ENCODE peak calls at places on chromosomes 6 and 20, in ten cellular contexts. One of them, this sample, is unnamed.
A peak's percentile ranks its signal among the peaks of the same experiment; 100 is the strongest.

GRCh38 chr6:63805808-63806572 is 170.4 kb downstream of the PHF3 start:
- DNase-seq in EL: peak; percentile 75
- DNase-seq in T-helper 9 cell: no peak
- DNase-seq in activated T-helper 1 cell treated with anti-CD3 and anti-CD28 coated beads, Interleukin-2, amount 50 U/mL, for 16 hours: no peak
- DNase-seq in uterus: no peak
- DNase-seq in nephron progenitor cell: no peak
- DNase-seq in kidney tubule cell: peak; percentile 96
- DNase-seq in left lung: no peak
- DNase-seq in amniotic stem cell: no peak
- DNase-seq in NAMALWA: no peak
- DNase-seq in this sample: no peak

GRCh38 chr6:35487653-35488516 is 9.0 kb downstream of the TEAD3 start:
- DNase-seq in EL: peak; percentile 80
- DNase-seq in T-helper 9 cell: no peak
- DNase-seq in activated T-helper 1 cell treated with anti-CD3 and anti-CD28 coated beads, Interleukin-2, amount 50 U/mL, for 16 hours: no peak
- DNase-seq in uterus: peak; percentile 83
- DNase-seq in nephron progenitor cell: no peak
- DNase-seq in kidney tubule cell: no peak
- DNase-seq in left lung: no peak
- DNase-seq in amniotic stem cell: no peak
- DNase-seq in NAMALWA: no peak
- DNase-seq in this sample: no peak

GRCh38 chr6:44010411-44011349 is 116.6 kb downstream of the MRPL14 start:
- DNase-seq in EL: peak; percentile 99
- DNase-seq in T-helper 9 cell: no peak
- DNase-seq in activated T-helper 1 cell treated with anti-CD3 and anti-CD28 coated beads, Interleukin-2, amount 50 U/mL, for 16 hours: no peak
- DNase-seq in uterus: no peak
- DNase-seq in nephron progenitor cell: no peak
- DNase-seq in kidney tubule cell: peak; percentile 99
- DNase-seq in left lung: no peak
- DNase-seq in amniotic stem cell: peak; percentile 93
- DNase-seq in NAMALWA: no peak
- DNase-seq in this sample: no peak

GRCh38 chr6:108285381-108285780 is 9.5 kb upstream of the AFG1L start:
- DNase-seq in EL: no peak
- DNase-seq in T-helper 9 cell: no peak
- DNase-seq in activated T-helper 1 cell treated with anti-CD3 and anti-CD28 coated beads, Interleukin-2, amount 50 U/mL, for 16 hours: no peak
- DNase-seq in uterus: no peak
- DNase-seq in nephron progenitor cell: no peak
- DNase-seq in kidney tubule cell: no peak
- DNase-seq in left lung: no peak
- DNase-seq in amniotic stem cell: no peak
- DNase-seq in NAMALWA: no peak
- DNase-seq in this sample: no peak

GRCh38 chr20:62068997-62069396 is 3.3 kb upstream of the TAF4 start:
- DNase-seq in EL: peak; percentile 36
- DNase-seq in T-helper 9 cell: no peak
- DNase-seq in activated T-helper 1 cell treated with anti-CD3 and anti-CD28 coated beads, Interleukin-2, amount 50 U/mL, for 16 hours: no peak
- DNase-seq in uterus: no peak
- DNase-seq in nephron progenitor cell: no peak
- DNase-seq in kidney tubule cell: peak; percentile 15
- DNase-seq in left lung: no peak
- DNase-seq in amniotic stem cell: no peak
- DNase-seq in NAMALWA: no peak
- DNase-seq in this sample: no peak

GRCh38 chr20:15654208-15654649 is 919.0 kb downstream of the KIF16B start:
- DNase-seq in EL: peak; percentile 75
- DNase-seq in T-helper 9 cell: no peak
- DNase-seq in activated T-helper 1 cell treated with anti-CD3 and anti-CD28 coated beads, Interleukin-2, amount 50 U/mL, for 16 hours: no peak
- DNase-seq in uterus: no peak
- DNase-seq in nephron progenitor cell: peak; percentile 25
- DNase-seq in kidney tubule cell: peak; percentile 73
- DNase-seq in left lung: no peak
- DNase-seq in amniotic stem cell: no peak
- DNase-seq in NAMALWA: peak; percentile 82
- DNase-seq in this sample: no peak

GRCh38 chr6:107237992-107238660 is 122.8 kb upstream of the BEND3 start:
- DNase-seq in EL: peak; percentile 31
- DNase-seq in T-helper 9 cell: no peak
- DNase-seq in activated T-helper 1 cell treated with anti-CD3 and anti-CD28 coated beads, Interleukin-2, amount 50 U/mL, for 16 hours: no peak
- DNase-seq in uterus: no peak
- DNase-seq in nephron progenitor cell: no peak
- DNase-seq in kidney tubule cell: no peak
- DNase-seq in left lung: no peak
- DNase-seq in amniotic stem cell: no peak
- DNase-seq in NAMALWA: no peak
- DNase-seq in this sample: no peak

GRCh38 chr20:49024220-49024619 is 21.9 kb upstream of the CSE1L start:
- DNase-seq in EL: no peak
- DNase-seq in T-helper 9 cell: no peak
- DNase-seq in activated T-helper 1 cell treated with anti-CD3 and anti-CD28 coated beads, Interleukin-2, amount 50 U/mL, for 16 hours: no peak
- DNase-seq in uterus: no peak
- DNase-seq in nephron progenitor cell: no peak
- DNase-seq in kidney tubule cell: no peak
- DNase-seq in left lung: no peak
- DNase-seq in amniotic stem cell: no peak
- DNase-seq in NAMALWA: no peak
- DNase-seq in this sample: no peak

GRCh38 chr6:26231006-26231587 is 133.9 kb upstream of the BTN3A2 start:
- DNase-seq in EL: no peak
- DNase-seq in T-helper 9 cell: no peak
- DNase-seq in activated T-helper 1 cell treated with anti-CD3 and anti-CD28 coated beads, Interleukin-2, amount 50 U/mL, for 16 hours: no peak
- DNase-seq in uterus: no peak
- DNase-seq in nephron progenitor cell: no peak
- DNase-seq in kidney tubule cell: no peak
- DNase-seq in left lung: no peak
- DNase-seq in amniotic stem cell: no peak
- DNase-seq in NAMALWA: no peak
- DNase-seq in this sample: no peak

GRCh38 chr20:39165099-39165498 is 203.0 kb downstream of the DHX35 start:
- DNase-seq in EL: no peak
- DNase-seq in T-helper 9 cell: no peak
- DNase-seq in activated T-helper 1 cell treated with anti-CD3 and anti-CD28 coated beads, Interleukin-2, amount 50 U/mL, for 16 hours: no peak
- DNase-seq in uterus: no peak
- DNase-seq in nephron progenitor cell: no peak
- DNase-seq in kidney tubule cell: no peak
- DNase-seq in left lung: no peak
- DNase-seq in amniotic stem cell: no peak
- DNase-seq in NAMALWA: no peak
- DNase-seq in this sample: no peak

GRCh38 chr6:39084506-39084905 is 30.5 kb downstream of the SAYSD1 start:
- DNase-seq in EL: no peak
- DNase-seq in T-helper 9 cell: no peak
- DNase-seq in activated T-helper 1 cell treated with anti-CD3 and anti-CD28 coated beads, Interleukin-2, amount 50 U/mL, for 16 hours: no peak
- DNase-seq in uterus: no peak
- DNase-seq in nephron progenitor cell: no peak
- DNase-seq in kidney tubule cell: no peak
- DNase-seq in left lung: no peak
- DNase-seq in amniotic stem cell: no peak
- DNase-seq in NAMALWA: no peak
- DNase-seq in this sample: no peak

GRCh38 chr6:116615937-116616756 is at the start of gene RSPH4A:
- DNase-seq in EL: peak; percentile 97
- DNase-seq in T-helper 9 cell: peak; percentile 44
- DNase-seq in activated T-helper 1 cell treated with anti-CD3 and anti-CD28 coated beads, Interleukin-2, amount 50 U/mL, for 16 hours: peak; percentile 38
- DNase-seq in uterus: peak; percentile 94
- DNase-seq in nephron progenitor cell: peak; percentile 85
- DNase-seq in kidney tubule cell: peak; percentile 96
- DNase-seq in left lung: peak; percentile 86
- DNase-seq in amniotic stem cell: peak; percentile 95
- DNase-seq in NAMALWA: no peak
- DNase-seq in this sample: peak; percentile 97

GRCh38 chr6:140202964-140203363 is 828.5 kb upstream of the CITED2 start:
- DNase-seq in EL: no peak
- DNase-seq in T-helper 9 cell: no peak
- DNase-seq in activated T-helper 1 cell treated with anti-CD3 and anti-CD28 coated beads, Interleukin-2, amount 50 U/mL, for 16 hours: no peak
- DNase-seq in uterus: no peak
- DNase-seq in nephron progenitor cell: no peak
- DNase-seq in kidney tubule cell: no peak
- DNase-seq in left lung: no peak
- DNase-seq in amniotic stem cell: no peak
- DNase-seq in NAMALWA: no peak
- DNase-seq in this sample: no peak

GRCh38 chr6:167576050-167576741 is 250.5 kb upstream of the AFDN start:
- DNase-seq in EL: no peak
- DNase-seq in T-helper 9 cell: no peak
- DNase-seq in activated T-helper 1 cell treated with anti-CD3 and anti-CD28 coated beads, Interleukin-2, amount 50 U/mL, for 16 hours: no peak
- DNase-seq in uterus: no peak
- DNase-seq in nephron progenitor cell: no peak
- DNase-seq in kidney tubule cell: no peak
- DNase-seq in left lung: peak; percentile 55
- DNase-seq in amniotic stem cell: no peak
- DNase-seq in NAMALWA: no peak
- DNase-seq in this sample: peak; percentile 68

GRCh38 chr6:52317841-52318581 is 33.5 kb upstream of the MCM3 start:
- DNase-seq in EL: peak; percentile 50
- DNase-seq in T-helper 9 cell: no peak
- DNase-seq in activated T-helper 1 cell treated with anti-CD3 and anti-CD28 coated beads, Interleukin-2, amount 50 U/mL, for 16 hours: no peak
- DNase-seq in uterus: no peak
- DNase-seq in nephron progenitor cell: no peak
- DNase-seq in kidney tubule cell: peak; percentile 52
- DNase-seq in left lung: no peak
- DNase-seq in amniotic stem cell: no peak
- DNase-seq in NAMALWA: peak; percentile 18
- DNase-seq in this sample: no peak

GRCh38 chr6:31094389-31094881 is 17.9 kb downstream of the C6orf15 start:
- DNase-seq in EL: no peak
- DNase-seq in T-helper 9 cell: peak; percentile 12
- DNase-seq in activated T-helper 1 cell treated with anti-CD3 and anti-CD28 coated beads, Interleukin-2, amount 50 U/mL, for 16 hours: no peak
- DNase-seq in uterus: no peak
- DNase-seq in nephron progenitor cell: no peak
- DNase-seq in kidney tubule cell: no peak
- DNase-seq in left lung: no peak
- DNase-seq in amniotic stem cell: no peak
- DNase-seq in NAMALWA: no peak
- DNase-seq in this sample: no peak

GRCh38 chr20:32296412-32296811 is 19.0 kb downstream of the KIF3B start:
- DNase-seq in EL: no peak
- DNase-seq in T-helper 9 cell: no peak
- DNase-seq in activated T-helper 1 cell treated with anti-CD3 and anti-CD28 coated beads, Interleukin-2, amount 50 U/mL, for 16 hours: no peak
- DNase-seq in uterus: no peak
- DNase-seq in nephron progenitor cell: no peak
- DNase-seq in kidney tubule cell: no peak
- DNase-seq in left lung: no peak
- DNase-seq in amniotic stem cell: no peak
- DNase-seq in NAMALWA: no peak
- DNase-seq in this sample: no peak

GRCh38 chr20:56842086-56842485 is 213.0 kb downstream of the TFAP2C start:
- DNase-seq in EL: no peak
- DNase-seq in T-helper 9 cell: no peak
- DNase-seq in activated T-helper 1 cell treated with anti-CD3 and anti-CD28 coated beads, Interleukin-2, amount 50 U/mL, for 16 hours: no peak
- DNase-seq in uterus: no peak
- DNase-seq in nephron progenitor cell: no peak
- DNase-seq in kidney tubule cell: no peak
- DNase-seq in left lung: no peak
- DNase-seq in amniotic stem cell: no peak
- DNase-seq in NAMALWA: no peak
- DNase-seq in this sample: no peak

GRCh38 chr6:106520711-106521367 is 108.5 kb downstream of the RTN4IP1 start:
- DNase-seq in EL: no peak
- DNase-seq in T-helper 9 cell: peak; percentile 65
- DNase-seq in activated T-helper 1 cell treated with anti-CD3 and anti-CD28 coated beads, Interleukin-2, amount 50 U/mL, for 16 hours: peak; percentile 64
- DNase-seq in uterus: no peak
- DNase-seq in nephron progenitor cell: no peak
- DNase-seq in kidney tubule cell: no peak
- DNase-seq in left lung: peak; percentile 81
- DNase-seq in amniotic stem cell: no peak
- DNase-seq in NAMALWA: peak; percentile 77
- DNase-seq in this sample: no peak

GRCh38 chr20:25499855-25500434 is 85.4 kb downstream of the NINL start:
- DNase-seq in EL: no peak
- DNase-seq in T-helper 9 cell: no peak
- DNase-seq in activated T-helper 1 cell treated with anti-CD3 and anti-CD28 coated beads, Interleukin-2, amount 50 U/mL, for 16 hours: no peak
- DNase-seq in uterus: no peak
- DNase-seq in nephron progenitor cell: no peak
- DNase-seq in kidney tubule cell: no peak
- DNase-seq in left lung: no peak
- DNase-seq in amniotic stem cell: no peak
- DNase-seq in NAMALWA: peak; percentile 16
- DNase-seq in this sample: no peak

GRCh38 chr6:14984454-14984853 is 261.4 kb upstream of the JARID2 start:
- DNase-seq in EL: peak; percentile 13
- DNase-seq in T-helper 9 cell: no peak
- DNase-seq in activated T-helper 1 cell treated with anti-CD3 and anti-CD28 coated beads, Interleukin-2, amount 50 U/mL, for 16 hours: no peak
- DNase-seq in uterus: no peak
- DNase-seq in nephron progenitor cell: no peak
- DNase-seq in kidney tubule cell: peak; percentile 9
- DNase-seq in left lung: no peak
- DNase-seq in amniotic stem cell: peak; percentile 0
- DNase-seq in NAMALWA: no peak
- DNase-seq in this sample: no peak

GRCh38 chr20:17530716-17531536 is at the start of gene BFSP1:
- DNase-seq in EL: peak; percentile 73
- DNase-seq in T-helper 9 cell: peak; percentile 18
- DNase-seq in activated T-helper 1 cell treated with anti-CD3 and anti-CD28 coated beads, Interleukin-2, amount 50 U/mL, for 16 hours: peak; percentile 17
- DNase-seq in uterus: peak; percentile 28
- DNase-seq in nephron progenitor cell: peak; percentile 74
- DNase-seq in kidney tubule cell: peak; percentile 64
- DNase-seq in left lung: peak; percentile 84
- DNase-seq in amniotic stem cell: peak; percentile 44
- DNase-seq in NAMALWA: peak; percentile 58
- DNase-seq in this sample: no peak

GRCh38 chr6:121157913-121158312 is 176.4 kb downstream of the TBC1D32 start:
- DNase-seq in EL: peak; percentile 34
- DNase-seq in T-helper 9 cell: no peak
- DNase-seq in activated T-helper 1 cell treated with anti-CD3 and anti-CD28 coated beads, Interleukin-2, amount 50 U/mL, for 16 hours: no peak
- DNase-seq in uterus: no peak
- DNase-seq in nephron progenitor cell: no peak
- DNase-seq in kidney tubule cell: no peak
- DNase-seq in left lung: no peak
- DNase-seq in amniotic stem cell: peak; percentile 1
- DNase-seq in NAMALWA: no peak
- DNase-seq in this sample: no peak

GRCh38 chr6:107293421-107293820 is 165.9 kb downstream of the PDSS2 start:
- DNase-seq in EL: no peak
- DNase-seq in T-helper 9 cell: no peak
- DNase-seq in activated T-helper 1 cell treated with anti-CD3 and anti-CD28 coated beads, Interleukin-2, amount 50 U/mL, for 16 hours: no peak
- DNase-seq in uterus: no peak
- DNase-seq in nephron progenitor cell: no peak
- DNase-seq in kidney tubule cell: no peak
- DNase-seq in left lung: no peak
- DNase-seq in amniotic stem cell: no peak
- DNase-seq in NAMALWA: no peak
- DNase-seq in this sample: no peak

GRCh38 chr6:86193821-86194220 is 551.1 kb upstream of the SYNCRIP start:
- DNase-seq in EL: no peak
- DNase-seq in T-helper 9 cell: no peak
- DNase-seq in activated T-helper 1 cell treated with anti-CD3 and anti-CD28 coated beads, Interleukin-2, amount 50 U/mL, for 16 hours: no peak
- DNase-seq in uterus: no peak
- DNase-seq in nephron progenitor cell: no peak
- DNase-seq in kidney tubule cell: no peak
- DNase-seq in left lung: no peak
- DNase-seq in amniotic stem cell: no peak
- DNase-seq in NAMALWA: no peak
- DNase-seq in this sample: no peak

GRCh38 chr20:63658749-63659187 is 656 bp downstream of the RTEL1 start:
- DNase-seq in EL: no peak
- DNase-seq in T-helper 9 cell: no peak
- DNase-seq in activated T-helper 1 cell treated with anti-CD3 and anti-CD28 coated beads, Interleukin-2, amount 50 U/mL, for 16 hours: no peak
- DNase-seq in uterus: no peak
- DNase-seq in nephron progenitor cell: peak; percentile 58
- DNase-seq in kidney tubule cell: no peak
- DNase-seq in left lung: no peak
- DNase-seq in amniotic stem cell: no peak
- DNase-seq in NAMALWA: no peak
- DNase-seq in this sample: no peak

GRCh38 chr6:107491791-107492674 is 2.1 kb downstream of the SOBP start:
- DNase-seq in EL: peak; percentile 58
- DNase-seq in T-helper 9 cell: no peak
- DNase-seq in activated T-helper 1 cell treated with anti-CD3 and anti-CD28 coated beads, Interleukin-2, amount 50 U/mL, for 16 hours: no peak
- DNase-seq in uterus: peak; percentile 27
- DNase-seq in nephron progenitor cell: no peak
- DNase-seq in kidney tubule cell: no peak
- DNase-seq in left lung: no peak
- DNase-seq in amniotic stem cell: no peak
- DNase-seq in NAMALWA: peak; percentile 47
- DNase-seq in this sample: no peak

GRCh38 chr6:79631800-79632172 is 657 bp downstream of the SH3BGRL2 start:
- DNase-seq in EL: no peak
- DNase-seq in T-helper 9 cell: no peak
- DNase-seq in activated T-helper 1 cell treated with anti-CD3 and anti-CD28 coated beads, Interleukin-2, amount 50 U/mL, for 16 hours: no peak
- DNase-seq in uterus: no peak
- DNase-seq in nephron progenitor cell: no peak
- DNase-seq in kidney tubule cell: no peak
- DNase-seq in left lung: no peak
- DNase-seq in amniotic stem cell: no peak
- DNase-seq in NAMALWA: no peak
- DNase-seq in this sample: no peak